ENCODE peak calls at places on chromosomes 2 and 18, in five cellular contexts. One of them, this sample, is unnamed.

GRCh38 chr2:70922591-70923234 is 13.0 kb upstream of the ATP6V1B1 start:
- DNase-seq in non-pigmented ciliary epithelial cell: no peak
- DNase-seq in NCI-H1930: no peak
- DNase-seq in activated naive CD4-positive, alpha-beta T cell treated with anti-CD3 and anti-CD28 coated beads for 36 hours: no peak
- DNase-seq in Daoy: peak
- DNase-seq in this sample: no peak

GRCh38 chr18:75638223-75638596 is 210.7 kb upstream of the SMIM21 start:
- DNase-seq in non-pigmented ciliary epithelial cell: no peak
- DNase-seq in NCI-H1930: no peak
- DNase-seq in activated naive CD4-positive, alpha-beta T cell treated with anti-CD3 and anti-CD28 coated beads for 36 hours: no peak
- DNase-seq in Daoy: peak
- DNase-seq in this sample: no peak

GRCh38 chr2:135245055-135245454 is 193.0 kb downstream of the RAB3GAP1 start:
- DNase-seq in non-pigmented ciliary epithelial cell: peak
- DNase-seq in NCI-H1930: no peak
- DNase-seq in activated naive CD4-positive, alpha-beta T cell treated with anti-CD3 and anti-CD28 coated beads for 36 hours: peak
- DNase-seq in Daoy: peak
- DNase-seq in this sample: no peak

GRCh38 chr2:20569464-20570223 is 81.3 kb downstream of the HS1BP3 start:
- DNase-seq in non-pigmented ciliary epithelial cell: no peak
- DNase-seq in NCI-H1930: no peak
- DNase-seq in activated naive CD4-positive, alpha-beta T cell treated with anti-CD3 and anti-CD28 coated beads for 36 hours: no peak
- DNase-seq in Daoy: no peak
- DNase-seq in this sample: no peak

GRCh38 chr2:5560981-5561380 is 131.2 kb upstream of the SOX11 start:
- DNase-seq in non-pigmented ciliary epithelial cell: peak
- DNase-seq in NCI-H1930: no peak
- DNase-seq in activated naive CD4-positive, alpha-beta T cell treated with anti-CD3 and anti-CD28 coated beads for 36 hours: no peak
- DNase-seq in Daoy: peak
- DNase-seq in this sample: no peak

GRCh38 chr2:62038980-62039771 is 133.7 kb downstream of the COMMD1 start:
- DNase-seq in non-pigmented ciliary epithelial cell: peak
- DNase-seq in NCI-H1930: no peak
- DNase-seq in activated naive CD4-positive, alpha-beta T cell treated with anti-CD3 and anti-CD28 coated beads for 36 hours: peak
- DNase-seq in Daoy: peak
- DNase-seq in this sample: no peak

GRCh38 chr18:56289381-56289780 is 349.0 kb downstream of the TXNL1 start:
- DNase-seq in non-pigmented ciliary epithelial cell: no peak
- DNase-seq in NCI-H1930: no peak
- DNase-seq in activated naive CD4-positive, alpha-beta T cell treated with anti-CD3 and anti-CD28 coated beads for 36 hours: no peak
- DNase-seq in Daoy: no peak
- DNase-seq in this sample: no peak

GRCh38 chr18:47254341-47254939 is 3.0 kb upstream of the SKOR2 start:
- DNase-seq in non-pigmented ciliary epithelial cell: no peak
- DNase-seq in NCI-H1930: no peak
- DNase-seq in activated naive CD4-positive, alpha-beta T cell treated with anti-CD3 and anti-CD28 coated beads for 36 hours: peak
- DNase-seq in Daoy: peak
- DNase-seq in this sample: peak

GRCh38 chr2:241739651-241740050 is 5.2 kb downstream of the D2HGDH start:
- DNase-seq in non-pigmented ciliary epithelial cell: no peak
- DNase-seq in NCI-H1930: no peak
- DNase-seq in activated naive CD4-positive, alpha-beta T cell treated with anti-CD3 and anti-CD28 coated beads for 36 hours: peak
- DNase-seq in Daoy: peak
- DNase-seq in this sample: no peak

GRCh38 chr2:237156131-237156856 is 70.6 kb downstream of the COPS8 start:
- DNase-seq in non-pigmented ciliary epithelial cell: peak
- DNase-seq in NCI-H1930: no peak
- DNase-seq in activated naive CD4-positive, alpha-beta T cell treated with anti-CD3 and anti-CD28 coated beads for 36 hours: peak
- DNase-seq in Daoy: peak
- DNase-seq in this sample: no peak

GRCh38 chr2:28142403-28142802 is 250.3 kb upstream of the FOSL2 start:
- DNase-seq in non-pigmented ciliary epithelial cell: no peak
- DNase-seq in NCI-H1930: no peak
- DNase-seq in activated naive CD4-positive, alpha-beta T cell treated with anti-CD3 and anti-CD28 coated beads for 36 hours: no peak
- DNase-seq in Daoy: no peak
- DNase-seq in this sample: no peak

GRCh38 chr2:170764880-170765261 is 5.3 kb upstream of the ERICH2 start:
- DNase-seq in non-pigmented ciliary epithelial cell: no peak
- DNase-seq in NCI-H1930: no peak
- DNase-seq in activated naive CD4-positive, alpha-beta T cell treated with anti-CD3 and anti-CD28 coated beads for 36 hours: no peak
- DNase-seq in Daoy: no peak
- DNase-seq in this sample: no peak

GRCh38 chr2:217394510-217395351 is 534.9 kb upstream of the TNP1 start:
- DNase-seq in non-pigmented ciliary epithelial cell: no peak
- DNase-seq in NCI-H1930: no peak
- DNase-seq in activated naive CD4-positive, alpha-beta T cell treated with anti-CD3 and anti-CD28 coated beads for 36 hours: no peak
- DNase-seq in Daoy: peak
- DNase-seq in this sample: no peak

GRCh38 chr2:107259011-107259410 is 373.0 kb upstream of the ST6GAL2 start:
- DNase-seq in non-pigmented ciliary epithelial cell: no peak
- DNase-seq in NCI-H1930: no peak
- DNase-seq in activated naive CD4-positive, alpha-beta T cell treated with anti-CD3 and anti-CD28 coated beads for 36 hours: no peak
- DNase-seq in Daoy: no peak
- DNase-seq in this sample: no peak

GRCh38 chr18:79387615-79388014 is 8.1 kb upstream of the NFATC1 start:
- DNase-seq in non-pigmented ciliary epithelial cell: no peak
- DNase-seq in NCI-H1930: no peak
- DNase-seq in activated naive CD4-positive, alpha-beta T cell treated with anti-CD3 and anti-CD28 coated beads for 36 hours: no peak
- DNase-seq in Daoy: no peak
- DNase-seq in this sample: no peak

GRCh38 chr2:101613073-101613704 is 84.3 kb upstream of the MAP4K4 start:
- DNase-seq in non-pigmented ciliary epithelial cell: no peak
- DNase-seq in NCI-H1930: no peak
- DNase-seq in activated naive CD4-positive, alpha-beta T cell treated with anti-CD3 and anti-CD28 coated beads for 36 hours: no peak
- DNase-seq in Daoy: no peak
- DNase-seq in this sample: no peak

GRCh38 chr18:32714571-32715148 is 58.2 kb downstream of the KLHL14 start:
- DNase-seq in non-pigmented ciliary epithelial cell: peak
- DNase-seq in NCI-H1930: peak
- DNase-seq in activated naive CD4-positive, alpha-beta T cell treated with anti-CD3 and anti-CD28 coated beads for 36 hours: peak
- DNase-seq in Daoy: peak
- DNase-seq in this sample: peak

GRCh38 chr2:73260338-73260984 is 23.8 kb downstream of the FBXO41 start:
- DNase-seq in non-pigmented ciliary epithelial cell: no peak
- DNase-seq in NCI-H1930: no peak
- DNase-seq in activated naive CD4-positive, alpha-beta T cell treated with anti-CD3 and anti-CD28 coated beads for 36 hours: peak
- DNase-seq in Daoy: peak
- DNase-seq in this sample: peak

GRCh38 chr18:75183524-75183923 is 25.4 kb downstream of the PTGR3 start:
- DNase-seq in non-pigmented ciliary epithelial cell: no peak
- DNase-seq in NCI-H1930: no peak
- DNase-seq in activated naive CD4-positive, alpha-beta T cell treated with anti-CD3 and anti-CD28 coated beads for 36 hours: no peak
- DNase-seq in Daoy: peak
- DNase-seq in this sample: no peak

GRCh38 chr2:161586517-161587167 is 37.6 kb upstream of the SLC4A10 start:
- DNase-seq in non-pigmented ciliary epithelial cell: peak
- DNase-seq in NCI-H1930: no peak
- DNase-seq in activated naive CD4-positive, alpha-beta T cell treated with anti-CD3 and anti-CD28 coated beads for 36 hours: no peak
- DNase-seq in Daoy: no peak
- DNase-seq in this sample: no peak

GRCh38 chr2:240384711-240385450 is 50.6 kb upstream of the GPC1 start:
- DNase-seq in non-pigmented ciliary epithelial cell: no peak
- DNase-seq in NCI-H1930: no peak
- DNase-seq in activated naive CD4-positive, alpha-beta T cell treated with anti-CD3 and anti-CD28 coated beads for 36 hours: no peak
- DNase-seq in Daoy: no peak
- DNase-seq in this sample: no peak

GRCh38 chr2:195898505-195898904 is 170.1 kb downstream of the DNAH7 start:
- DNase-seq in non-pigmented ciliary epithelial cell: peak
- DNase-seq in NCI-H1930: no peak
- DNase-seq in activated naive CD4-positive, alpha-beta T cell treated with anti-CD3 and anti-CD28 coated beads for 36 hours: no peak
- DNase-seq in Daoy: peak
- DNase-seq in this sample: no peak

GRCh38 chr2:197259470-197259999 is 51.0 kb downstream of the ANKRD44 start:
- DNase-seq in non-pigmented ciliary epithelial cell: no peak
- DNase-seq in NCI-H1930: no peak
- DNase-seq in activated naive CD4-positive, alpha-beta T cell treated with anti-CD3 and anti-CD28 coated beads for 36 hours: no peak
- DNase-seq in Daoy: no peak
- DNase-seq in this sample: no peak

GRCh38 chr18:41206341-41206740 is 748.7 kb upstream of the PIK3C3 start:
- DNase-seq in non-pigmented ciliary epithelial cell: no peak
- DNase-seq in NCI-H1930: no peak
- DNase-seq in activated naive CD4-positive, alpha-beta T cell treated with anti-CD3 and anti-CD28 coated beads for 36 hours: no peak
- DNase-seq in Daoy: no peak
- DNase-seq in this sample: no peak

GRCh38 chr2:98795535-98795902 is 64.6 kb upstream of the MGAT4A start:
- DNase-seq in non-pigmented ciliary epithelial cell: no peak
- DNase-seq in NCI-H1930: no peak
- DNase-seq in activated naive CD4-positive, alpha-beta T cell treated with anti-CD3 and anti-CD28 coated beads for 36 hours: no peak
- DNase-seq in Daoy: no peak
- DNase-seq in this sample: no peak

GRCh38 chr2:224334083-224334482 is 67.8 kb downstream of the FAM124B start:
- DNase-seq in non-pigmented ciliary epithelial cell: no peak
- DNase-seq in NCI-H1930: no peak
- DNase-seq in activated naive CD4-positive, alpha-beta T cell treated with anti-CD3 and anti-CD28 coated beads for 36 hours: no peak
- DNase-seq in Daoy: no peak
- DNase-seq in this sample: no peak

GRCh38 chr18:47260138-47260923 is 8.9 kb upstream of the SKOR2 start:
- DNase-seq in non-pigmented ciliary epithelial cell: no peak
- DNase-seq in NCI-H1930: peak
- DNase-seq in activated naive CD4-positive, alpha-beta T cell treated with anti-CD3 and anti-CD28 coated beads for 36 hours: peak
- DNase-seq in Daoy: peak
- DNase-seq in this sample: peak

GRCh38 chr18:74571895-74572680 is 25.6 kb upstream of the ZNF407 start:
- DNase-seq in non-pigmented ciliary epithelial cell: no peak
- DNase-seq in NCI-H1930: no peak
- DNase-seq in activated naive CD4-positive, alpha-beta T cell treated with anti-CD3 and anti-CD28 coated beads for 36 hours: no peak
- DNase-seq in Daoy: no peak
- DNase-seq in this sample: no peak

GRCh38 chr2:232865165-232865564 is 4.9 kb upstream of the SNORC start:
- DNase-seq in non-pigmented ciliary epithelial cell: no peak
- DNase-seq in NCI-H1930: no peak
- DNase-seq in activated naive CD4-positive, alpha-beta T cell treated with anti-CD3 and anti-CD28 coated beads for 36 hours: no peak
- DNase-seq in Daoy: no peak
- DNase-seq in this sample: no peak

GRCh38 chr2:167544602-167545001 is 656.3 kb downstream of the XIRP2 start:
- DNase-seq in non-pigmented ciliary epithelial cell: no peak
- DNase-seq in NCI-H1930: no peak
- DNase-seq in activated naive CD4-positive, alpha-beta T cell treated with anti-CD3 and anti-CD28 coated beads for 36 hours: no peak
- DNase-seq in Daoy: peak
- DNase-seq in this sample: no peak

GRCh38 chr2:203097735-203098134 is 83.1 kb downstream of the NBEAL1 start:
- DNase-seq in non-pigmented ciliary epithelial cell: no peak
- DNase-seq in NCI-H1930: no peak
- DNase-seq in activated naive CD4-positive, alpha-beta T cell treated with anti-CD3 and anti-CD28 coated beads for 36 hours: no peak
- DNase-seq in Daoy: no peak
- DNase-seq in this sample: no peak

This sample was measured in neural crest cell.